ENCODE peak calls at places on chromosomes 6 and 20, in four cellular contexts. E is psoas muscle, W is left lung, V is neuronal stem cell. T is an unnamed sample.

GRCh38 chr6:28269492-28269891 is 2.5 kb downstream of the ZSCAN26 start:
- DNase-seq in E (no peak), W (no peak), V (no peak), T (no peak)

GRCh38 chr6:112781236-112781635 is 434.1 kb downstream of the RFPL4B start:
- DNase-seq in E (no peak), W (no peak), V (no peak), T (no peak)

GRCh38 chr6:144730088-144730640 is 445.0 kb downstream of the UTRN start:
- DNase-seq in E (no peak), W (no peak), V (no peak), T (no peak)

GRCh38 chr20:651713-652610 is 1.0 kb downstream of the SRXN1 start:
- DNase-seq in E (no peak), W (no peak), V (no peak), T (peak; percentile 58)

GRCh38 chr20:3203315-3204123 is 963 bp downstream of the DDRGK1 start:
- DNase-seq in E (no peak), W (no peak), V (no peak), T (no peak)

GRCh38 chr6:37566209-37566859 is 66.6 kb upstream of the CCDC167 start:
- DNase-seq in E (peak; percentile 37), W (no peak), V (peak; percentile 80), T (peak; percentile 84)

GRCh38 chr6:16909599-16910360 is 148.5 kb upstream of the ATXN1 start:
- DNase-seq in E (no peak), W (no peak), V (no peak), T (no peak)

GRCh38 chr6:72624557-72625160 is 2.8 kb downstream of the KCNQ5 start:
- DNase-seq in E (no peak), W (no peak), V (no peak), T (no peak)

GRCh38 chr20:34954905-34955231 is 738 bp downstream of the GSS start:
- DNase-seq in E (peak; percentile 50), W (no peak), V (no peak), T (peak; percentile 44)

GRCh38 chr20:36473164-36473563 is 68.2 kb upstream of the MYL9 start:
- DNase-seq in E (no peak), W (no peak), V (no peak), T (no peak)

GRCh38 chr20:59124326-59125029 is 39.1 kb upstream of the ZNF831 start:
- DNase-seq in E (no peak), W (no peak), V (no peak), T (no peak)

GRCh38 chr6:107740496-107741190 is 83.5 kb downstream of the SCML4 start:
- DNase-seq in E (no peak), W (no peak), V (no peak), T (no peak)

GRCh38 chr20:43046946-43047345 is 142.8 kb downstream of the PTPRT start:
- DNase-seq in E (no peak), W (no peak), V (no peak), T (no peak)

GRCh38 chr6:116370717-116371383 is at the start of gene DSE:
- DNase-seq in E (peak; percentile 84), W (peak; percentile 92), V (peak; percentile 73), T (peak; percentile 95)

GRCh38 chr20:20710847-20711315 is 1.6 kb downstream of the RALGAPA2 start:
- DNase-seq in E (no peak), W (peak; percentile 46), V (no peak), T (no peak)

GRCh38 chr20:43953919-43954617 is 39.4 kb downstream of the TOX2 start:
- DNase-seq in E (no peak), W (no peak), V (no peak), T (no peak)

GRCh38 chr6:113047932-113048331 is 700.8 kb downstream of the RFPL4B start:
- DNase-seq in E (no peak), W (no peak), V (no peak), T (no peak)

GRCh38 chr6:80457044-80457933 is 350.8 kb downstream of the BCKDHB start:
- DNase-seq in E (peak; percentile 66), W (peak; percentile 65), V (no peak), T (peak; percentile 88)

GRCh38 chr6:151652338-151652737 is 155.1 kb upstream of the ESR1 start:
- DNase-seq in E (peak; percentile 19), W (no peak), V (no peak), T (peak; percentile 78)

GRCh38 chr20:48830826-48831318 is 3.1 kb upstream of the PREX1 start:
- DNase-seq in E (no peak), W (no peak), V (no peak), T (no peak)

GRCh38 chr20:54323227-54323734 is 115.4 kb downstream of the PFDN4 start:
- DNase-seq in E (no peak), W (no peak), V (no peak), T (no peak)

GRCh38 chr20:58174708-58175287 is 53.7 kb downstream of the ANKRD60 start:
- DNase-seq in E (peak; percentile 64), W (no peak), V (no peak), T (peak; percentile 43)

GRCh38 chr6:104606361-104606760 is 253.4 kb downstream of the HACE1 start:
- DNase-seq in E (no peak), W (no peak), V (peak; percentile 53), T (no peak)

GRCh38 chr6:89530982-89531381 is 98.0 kb downstream of the ANKRD6 start:
- DNase-seq in E (no peak), W (no peak), V (no peak), T (no peak)

GRCh38 chr20:14992071-14992654 is 654.8 kb upstream of the FLRT3 start:
- DNase-seq in E (no peak), W (no peak), V (no peak), T (no peak)

GRCh38 chr20:63415418-63416108 is 54.4 kb upstream of the CHRNA4 start:
- DNase-seq in E (no peak), W (no peak), V (no peak), T (no peak)

GRCh38 chr20:40797425-40797824 is 108.4 kb upstream of the MAFB start:
- DNase-seq in E (no peak), W (no peak), V (no peak), T (no peak)

GRCh38 chr6:130603391-130603790 is 223.8 kb upstream of the SMLR1 start:
- DNase-seq in E (no peak), W (no peak), V (no peak), T (no peak)

GRCh38 chr6:33610779-33611421 is 10.2 kb upstream of the ITPR3 start:
- DNase-seq in E (no peak), W (no peak), V (no peak), T (peak; percentile 64)

GRCh38 chr20:63980317-63980805 is 571 bp upstream of the PRPF6 start:
- DNase-seq in E (no peak), W (no peak), V (no peak), T (no peak)

GRCh38 chr6:6969761-6970223 is 138.0 kb upstream of the RREB1 start:
- DNase-seq in E (no peak), W (peak; percentile 68), V (no peak), T (no peak)
- H3K27ac ChIP-seq in E (no peak overlapping the region), W (no peak overlapping the region), V (no peak overlapping the region), T (no peak overlapping the region)

GRCh38 chr20:29690274-29690673 is 1567.2 kb upstream of the DEFB115 start:
- DNase-seq in E (no peak), W (no peak), V (no peak), T (no peak)

GRCh38 chr20:29689411-29690225 is 1567.8 kb upstream of the DEFB115 start:
- DNase-seq in E (no peak), W (no peak), V (no peak), T (peak; percentile 64)

GRCh38 chr20:29687438-29687837 is 1570.0 kb upstream of the DEFB115 start:
- DNase-seq in E (no peak), W (no peak), V (no peak), T (no peak)
- H3K9me3 ChIP-seq in E (no peaks in the 10 kb centered on the region), W (peaks cover 28% of the 10 kb centered on the region), V (no peaks in the 10 kb centered on the region), T (no peaks in the 10 kb centered on the region)

GRCh38 chr6:149917679-149918078 is 5.2 kb downstream of the RAET1G start:
- DNase-seq in E (no peak), W (no peak), V (no peak), T (no peak)

GRCh38 chr6:149921361-149921760 is 1.6 kb downstream of the RAET1G start:
- DNase-seq in E (no peak), W (no peak), V (no peak), T (peak; percentile 16)

GRCh38 chr6:149919834-149920225 is 3.1 kb downstream of the RAET1G start:
- DNase-seq in E (no peak), W (no peak), V (no peak), T (no peak)

GRCh38 chr6:149915970-149916865 is 6.7 kb downstream of the RAET1G start:
- DNase-seq in E (no peak), W (no peak), V (no peak), T (no peak)

DNA sequence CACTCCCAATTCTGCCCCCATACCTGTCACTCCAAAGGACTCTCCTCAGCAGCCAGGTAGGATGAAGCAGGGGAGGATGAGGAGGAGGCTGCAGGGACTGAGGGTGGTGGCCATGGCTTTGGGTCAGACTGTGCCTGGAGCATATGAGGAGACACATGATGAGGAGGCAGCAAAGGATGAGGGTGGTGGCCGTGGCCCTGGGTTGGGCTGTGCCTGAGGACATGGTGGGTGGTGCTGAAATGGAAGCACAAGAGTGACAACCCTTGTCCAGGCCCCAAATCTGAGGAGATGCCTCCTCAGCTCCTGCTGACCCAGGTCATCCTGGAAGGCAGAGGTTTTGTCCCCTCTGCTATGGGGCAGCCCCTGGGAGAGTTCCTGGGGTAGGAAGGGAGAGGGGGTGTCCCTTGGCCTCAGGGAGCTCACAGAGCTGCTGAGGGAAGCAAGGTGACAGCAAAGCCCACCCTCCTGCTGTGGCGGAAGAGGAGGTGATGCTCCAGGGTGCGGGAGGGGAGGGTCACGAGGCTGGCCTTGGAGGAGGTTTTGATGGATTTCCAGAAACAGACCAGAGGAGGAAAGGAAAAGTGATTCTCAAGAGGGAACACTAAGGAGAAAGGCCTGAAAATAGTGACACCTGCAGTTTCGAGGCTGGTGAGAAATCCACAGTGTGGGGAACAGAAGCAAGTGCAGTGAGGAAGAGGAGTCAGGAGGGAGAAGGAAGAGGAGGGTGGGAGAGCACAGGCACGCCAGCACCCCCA is 4.6 kb downstream of the RAET1G start:
- DNase-seq in E (no peak), W (no peak), V (no peak), T (no peak)
- H3K4me3 ChIP-seq in E (no peak overlapping the region), W (no peak overlapping the region), V (no peak overlapping the region), T (no peak overlapping the region)

GRCh38 chr6:25596928-25597818 is 54.8 kb upstream of the SCGN start:
- DNase-seq in E (no peak), W (no peak), V (no peak), T (no peak)
- H3K27ac ChIP-seq in E (no peak overlapping the region), W (no peak overlapping the region), V (no peak overlapping the region), T (no peak overlapping the region)

GRCh38 chr6:165008971-165009370 is 300.4 kb downstream of the C6orf118 start:
- DNase-seq in E (no peak), W (no peak), V (no peak), T (no peak)
- H3K9me3 ChIP-seq in E (peaks cover 6% of the 10 kb centered on the region), W (peaks cover 17% of the 10 kb centered on the region), V (no peaks in the 10 kb centered on the region), T (no peaks in the 10 kb centered on the region)